ENCODE peak calls at places on chromosome 20, in ten cellular contexts. One of them, this sample, is unnamed.

GRCh38 chr20:40958598-40958997 is 70.0 kb upstream of the TOP1 start:
- DNase-seq in activated B cell treated with CpG ODN at 0.5 μM for 24 hours: no peak
- DNase-seq in CD4-positive, alpha-beta T cell: no peak
- DNase-seq in AG08396: no peak
- DNase-seq in fibroblast of villous mesenchyme: no peak
- DNase-seq in RPMI7951: no peak
- DNase-seq in activated CD8-positive, alpha-beta T cell treated with anti-CD3 and anti-CD28 coated beads, Interleukin-2, amount 10 ng/mL, durations not matched to agents 7 days and 5 days: peak
- DNase-seq in neural progenitor cell: no peak
- DNase-seq in stimulated activated CD4-positive, alpha-beta T cell treated with anti-CD3 and anti-CD28 coated beads, Interleukin-15, amount 100 ng/mL, for 1 hour: no peak
- DNase-seq in HCEC 1CT: no peak
- DNase-seq in this sample: no peak

GRCh38 chr20:41386502-41387427 is 20.1 kb upstream of the EMILIN3 start:
- DNase-seq in activated B cell treated with CpG ODN at 0.5 μM for 24 hours: no peak
- DNase-seq in CD4-positive, alpha-beta T cell: no peak
- DNase-seq in AG08396: no peak
- DNase-seq in fibroblast of villous mesenchyme: peak
- DNase-seq in RPMI7951: peak
- DNase-seq in activated CD8-positive, alpha-beta T cell treated with anti-CD3 and anti-CD28 coated beads, Interleukin-2, amount 10 ng/mL, durations not matched to agents 7 days and 5 days: no peak
- DNase-seq in neural progenitor cell: no peak
- DNase-seq in stimulated activated CD4-positive, alpha-beta T cell treated with anti-CD3 and anti-CD28 coated beads, Interleukin-15, amount 100 ng/mL, for 1 hour: no peak
- DNase-seq in HCEC 1CT: no peak
- DNase-seq in this sample: no peak

GRCh38 chr20:4086771-4087677 is 71.7 kb upstream of the RNF24 start:
- DNase-seq in activated B cell treated with CpG ODN at 0.5 μM for 24 hours: no peak
- DNase-seq in CD4-positive, alpha-beta T cell: no peak
- DNase-seq in AG08396: no peak
- DNase-seq in fibroblast of villous mesenchyme: no peak
- DNase-seq in RPMI7951: no peak
- DNase-seq in activated CD8-positive, alpha-beta T cell treated with anti-CD3 and anti-CD28 coated beads, Interleukin-2, amount 10 ng/mL, durations not matched to agents 7 days and 5 days: no peak
- DNase-seq in neural progenitor cell: no peak
- DNase-seq in stimulated activated CD4-positive, alpha-beta T cell treated with anti-CD3 and anti-CD28 coated beads, Interleukin-15, amount 100 ng/mL, for 1 hour: no peak
- DNase-seq in HCEC 1CT: no peak
- DNase-seq in this sample: no peak

GRCh38 chr20:53748821-53749402 is 155.3 kb upstream of the ZNF217 start:
- DNase-seq in activated B cell treated with CpG ODN at 0.5 μM for 24 hours: no peak
- DNase-seq in CD4-positive, alpha-beta T cell: no peak
- DNase-seq in AG08396: no peak
- DNase-seq in fibroblast of villous mesenchyme: peak
- DNase-seq in RPMI7951: peak
- DNase-seq in activated CD8-positive, alpha-beta T cell treated with anti-CD3 and anti-CD28 coated beads, Interleukin-2, amount 10 ng/mL, durations not matched to agents 7 days and 5 days: peak
- DNase-seq in neural progenitor cell: no peak
- DNase-seq in stimulated activated CD4-positive, alpha-beta T cell treated with anti-CD3 and anti-CD28 coated beads, Interleukin-15, amount 100 ng/mL, for 1 hour: no peak
- DNase-seq in HCEC 1CT: peak
- DNase-seq in this sample: peak

GRCh38 chr20:17421493-17421892 is 109.7 kb downstream of the BFSP1 start:
- DNase-seq in activated B cell treated with CpG ODN at 0.5 μM for 24 hours: no peak
- DNase-seq in CD4-positive, alpha-beta T cell: no peak
- DNase-seq in AG08396: no peak
- DNase-seq in fibroblast of villous mesenchyme: no peak
- DNase-seq in RPMI7951: peak
- DNase-seq in activated CD8-positive, alpha-beta T cell treated with anti-CD3 and anti-CD28 coated beads, Interleukin-2, amount 10 ng/mL, durations not matched to agents 7 days and 5 days: no peak
- DNase-seq in neural progenitor cell: no peak
- DNase-seq in stimulated activated CD4-positive, alpha-beta T cell treated with anti-CD3 and anti-CD28 coated beads, Interleukin-15, amount 100 ng/mL, for 1 hour: no peak
- DNase-seq in HCEC 1CT: no peak
- DNase-seq in this sample: no peak

GRCh38 chr20:63483834-63484233 is 11.4 kb upstream of the KCNQ2 start:
- DNase-seq in activated B cell treated with CpG ODN at 0.5 μM for 24 hours: no peak
- DNase-seq in CD4-positive, alpha-beta T cell: no peak
- DNase-seq in AG08396: no peak
- DNase-seq in fibroblast of villous mesenchyme: no peak
- DNase-seq in RPMI7951: no peak
- DNase-seq in activated CD8-positive, alpha-beta T cell treated with anti-CD3 and anti-CD28 coated beads, Interleukin-2, amount 10 ng/mL, durations not matched to agents 7 days and 5 days: no peak
- DNase-seq in neural progenitor cell: peak
- DNase-seq in stimulated activated CD4-positive, alpha-beta T cell treated with anti-CD3 and anti-CD28 coated beads, Interleukin-15, amount 100 ng/mL, for 1 hour: no peak
- DNase-seq in HCEC 1CT: no peak
- DNase-seq in this sample: no peak

GRCh38 chr20:1894471-1894950 is 696 bp upstream of the SIRPA start:
- DNase-seq in activated B cell treated with CpG ODN at 0.5 μM for 24 hours: peak
- DNase-seq in CD4-positive, alpha-beta T cell: no peak
- DNase-seq in AG08396: peak
- DNase-seq in fibroblast of villous mesenchyme: peak
- DNase-seq in RPMI7951: peak
- DNase-seq in activated CD8-positive, alpha-beta T cell treated with anti-CD3 and anti-CD28 coated beads, Interleukin-2, amount 10 ng/mL, durations not matched to agents 7 days and 5 days: no peak
- DNase-seq in neural progenitor cell: peak
- DNase-seq in stimulated activated CD4-positive, alpha-beta T cell treated with anti-CD3 and anti-CD28 coated beads, Interleukin-15, amount 100 ng/mL, for 1 hour: no peak
- DNase-seq in HCEC 1CT: peak
- DNase-seq in this sample: no peak

GRCh38 chr20:50467618-50468373 is 42.4 kb upstream of the PTPN1 start:
- DNase-seq in activated B cell treated with CpG ODN at 0.5 μM for 24 hours: no peak
- DNase-seq in CD4-positive, alpha-beta T cell: no peak
- DNase-seq in AG08396: peak
- DNase-seq in fibroblast of villous mesenchyme: peak
- DNase-seq in RPMI7951: peak
- DNase-seq in activated CD8-positive, alpha-beta T cell treated with anti-CD3 and anti-CD28 coated beads, Interleukin-2, amount 10 ng/mL, durations not matched to agents 7 days and 5 days: peak
- DNase-seq in neural progenitor cell: peak
- DNase-seq in stimulated activated CD4-positive, alpha-beta T cell treated with anti-CD3 and anti-CD28 coated beads, Interleukin-15, amount 100 ng/mL, for 1 hour: no peak
- DNase-seq in HCEC 1CT: peak
- DNase-seq in this sample: peak

GRCh38 chr20:22070546-22070945 is 365.1 kb downstream of the PAX1 start:
- DNase-seq in activated B cell treated with CpG ODN at 0.5 μM for 24 hours: no peak
- DNase-seq in CD4-positive, alpha-beta T cell: no peak
- DNase-seq in AG08396: no peak
- DNase-seq in fibroblast of villous mesenchyme: no peak
- DNase-seq in RPMI7951: no peak
- DNase-seq in activated CD8-positive, alpha-beta T cell treated with anti-CD3 and anti-CD28 coated beads, Interleukin-2, amount 10 ng/mL, durations not matched to agents 7 days and 5 days: no peak
- DNase-seq in neural progenitor cell: no peak
- DNase-seq in stimulated activated CD4-positive, alpha-beta T cell treated with anti-CD3 and anti-CD28 coated beads, Interleukin-15, amount 100 ng/mL, for 1 hour: no peak
- DNase-seq in HCEC 1CT: no peak
- DNase-seq in this sample: no peak

GRCh38 chr20:5513975-5514516 is 197.3 kb upstream of the PROKR2 start:
- DNase-seq in activated B cell treated with CpG ODN at 0.5 μM for 24 hours: no peak
- DNase-seq in CD4-positive, alpha-beta T cell: no peak
- DNase-seq in AG08396: peak
- DNase-seq in fibroblast of villous mesenchyme: peak
- DNase-seq in RPMI7951: peak
- DNase-seq in activated CD8-positive, alpha-beta T cell treated with anti-CD3 and anti-CD28 coated beads, Interleukin-2, amount 10 ng/mL, durations not matched to agents 7 days and 5 days: no peak
- DNase-seq in neural progenitor cell: no peak
- DNase-seq in stimulated activated CD4-positive, alpha-beta T cell treated with anti-CD3 and anti-CD28 coated beads, Interleukin-15, amount 100 ng/mL, for 1 hour: no peak
- DNase-seq in HCEC 1CT: peak
- DNase-seq in this sample: no peak

GRCh38 chr20:61684583-61685235 is 381.0 kb downstream of the TAF4 start:
- DNase-seq in activated B cell treated with CpG ODN at 0.5 μM for 24 hours: no peak
- DNase-seq in CD4-positive, alpha-beta T cell: no peak
- DNase-seq in AG08396: no peak
- DNase-seq in fibroblast of villous mesenchyme: no peak
- DNase-seq in RPMI7951: no peak
- DNase-seq in activated CD8-positive, alpha-beta T cell treated with anti-CD3 and anti-CD28 coated beads, Interleukin-2, amount 10 ng/mL, durations not matched to agents 7 days and 5 days: no peak
- DNase-seq in neural progenitor cell: no peak
- DNase-seq in stimulated activated CD4-positive, alpha-beta T cell treated with anti-CD3 and anti-CD28 coated beads, Interleukin-15, amount 100 ng/mL, for 1 hour: no peak
- DNase-seq in HCEC 1CT: no peak
- DNase-seq in this sample: peak

GRCh38 chr20:62823688-62824475 is 7.0 kb downstream of the COL9A3 start:
- DNase-seq in activated B cell treated with CpG ODN at 0.5 μM for 24 hours: no peak
- DNase-seq in CD4-positive, alpha-beta T cell: no peak
- DNase-seq in AG08396: no peak
- DNase-seq in fibroblast of villous mesenchyme: no peak
- DNase-seq in RPMI7951: no peak
- DNase-seq in activated CD8-positive, alpha-beta T cell treated with anti-CD3 and anti-CD28 coated beads, Interleukin-2, amount 10 ng/mL, durations not matched to agents 7 days and 5 days: no peak
- DNase-seq in neural progenitor cell: peak
- DNase-seq in stimulated activated CD4-positive, alpha-beta T cell treated with anti-CD3 and anti-CD28 coated beads, Interleukin-15, amount 100 ng/mL, for 1 hour: no peak
- DNase-seq in HCEC 1CT: no peak
- DNase-seq in this sample: no peak

GRCh38 chr20:40323411-40323810 is 365.6 kb downstream of the MAFB start:
- DNase-seq in activated B cell treated with CpG ODN at 0.5 μM for 24 hours: no peak
- DNase-seq in CD4-positive, alpha-beta T cell: no peak
- DNase-seq in AG08396: no peak
- DNase-seq in fibroblast of villous mesenchyme: no peak
- DNase-seq in RPMI7951: peak
- DNase-seq in activated CD8-positive, alpha-beta T cell treated with anti-CD3 and anti-CD28 coated beads, Interleukin-2, amount 10 ng/mL, durations not matched to agents 7 days and 5 days: no peak
- DNase-seq in neural progenitor cell: no peak
- DNase-seq in stimulated activated CD4-positive, alpha-beta T cell treated with anti-CD3 and anti-CD28 coated beads, Interleukin-15, amount 100 ng/mL, for 1 hour: no peak
- DNase-seq in HCEC 1CT: no peak
- DNase-seq in this sample: no peak

GRCh38 chr20:61948586-61949362 is 116.9 kb downstream of the TAF4 start:
- DNase-seq in activated B cell treated with CpG ODN at 0.5 μM for 24 hours: no peak
- DNase-seq in CD4-positive, alpha-beta T cell: no peak
- DNase-seq in AG08396: no peak
- DNase-seq in fibroblast of villous mesenchyme: no peak
- DNase-seq in RPMI7951: no peak
- DNase-seq in activated CD8-positive, alpha-beta T cell treated with anti-CD3 and anti-CD28 coated beads, Interleukin-2, amount 10 ng/mL, durations not matched to agents 7 days and 5 days: no peak
- DNase-seq in neural progenitor cell: no peak
- DNase-seq in stimulated activated CD4-positive, alpha-beta T cell treated with anti-CD3 and anti-CD28 coated beads, Interleukin-15, amount 100 ng/mL, for 1 hour: no peak
- DNase-seq in HCEC 1CT: no peak
- DNase-seq in this sample: no peak

GRCh38 chr20:45779011-45779915 is 12.4 kb downstream of the WFDC3 start:
- DNase-seq in activated B cell treated with CpG ODN at 0.5 μM for 24 hours: no peak
- DNase-seq in CD4-positive, alpha-beta T cell: no peak
- DNase-seq in AG08396: peak
- DNase-seq in fibroblast of villous mesenchyme: peak
- DNase-seq in RPMI7951: peak
- DNase-seq in activated CD8-positive, alpha-beta T cell treated with anti-CD3 and anti-CD28 coated beads, Interleukin-2, amount 10 ng/mL, durations not matched to agents 7 days and 5 days: no peak
- DNase-seq in neural progenitor cell: no peak
- DNase-seq in stimulated activated CD4-positive, alpha-beta T cell treated with anti-CD3 and anti-CD28 coated beads, Interleukin-15, amount 100 ng/mL, for 1 hour: no peak
- DNase-seq in HCEC 1CT: peak
- DNase-seq in this sample: no peak

GRCh38 chr20:24721891-24722530 is 227.1 kb upstream of the CST7 start:
- DNase-seq in activated B cell treated with CpG ODN at 0.5 μM for 24 hours: no peak
- DNase-seq in CD4-positive, alpha-beta T cell: no peak
- DNase-seq in AG08396: no peak
- DNase-seq in fibroblast of villous mesenchyme: no peak
- DNase-seq in RPMI7951: peak
- DNase-seq in activated CD8-positive, alpha-beta T cell treated with anti-CD3 and anti-CD28 coated beads, Interleukin-2, amount 10 ng/mL, durations not matched to agents 7 days and 5 days: no peak
- DNase-seq in neural progenitor cell: no peak
- DNase-seq in stimulated activated CD4-positive, alpha-beta T cell treated with anti-CD3 and anti-CD28 coated beads, Interleukin-15, amount 100 ng/mL, for 1 hour: no peak
- DNase-seq in HCEC 1CT: no peak
- DNase-seq in this sample: no peak

GRCh38 chr20:63551068-63551467 is 2.9 kb upstream of the FNDC11 start:
- DNase-seq in activated B cell treated with CpG ODN at 0.5 μM for 24 hours: no peak
- DNase-seq in CD4-positive, alpha-beta T cell: no peak
- DNase-seq in AG08396: no peak
- DNase-seq in fibroblast of villous mesenchyme: no peak
- DNase-seq in RPMI7951: no peak
- DNase-seq in activated CD8-positive, alpha-beta T cell treated with anti-CD3 and anti-CD28 coated beads, Interleukin-2, amount 10 ng/mL, durations not matched to agents 7 days and 5 days: no peak
- DNase-seq in neural progenitor cell: no peak
- DNase-seq in stimulated activated CD4-positive, alpha-beta T cell treated with anti-CD3 and anti-CD28 coated beads, Interleukin-15, amount 100 ng/mL, for 1 hour: no peak
- DNase-seq in HCEC 1CT: no peak
- DNase-seq in this sample: no peak

GRCh38 chr20:49395659-49396058 is 86.8 kb downstream of the KCNB1 start:
- DNase-seq in activated B cell treated with CpG ODN at 0.5 μM for 24 hours: no peak
- DNase-seq in CD4-positive, alpha-beta T cell: no peak
- DNase-seq in AG08396: no peak
- DNase-seq in fibroblast of villous mesenchyme: no peak
- DNase-seq in RPMI7951: no peak
- DNase-seq in activated CD8-positive, alpha-beta T cell treated with anti-CD3 and anti-CD28 coated beads, Interleukin-2, amount 10 ng/mL, durations not matched to agents 7 days and 5 days: no peak
- DNase-seq in neural progenitor cell: no peak
- DNase-seq in stimulated activated CD4-positive, alpha-beta T cell treated with anti-CD3 and anti-CD28 coated beads, Interleukin-15, amount 100 ng/mL, for 1 hour: no peak
- DNase-seq in HCEC 1CT: no peak
- DNase-seq in this sample: no peak

GRCh38 chr20:63664861-63665594 is 6.9 kb downstream of the RTEL1 start:
- DNase-seq in activated B cell treated with CpG ODN at 0.5 μM for 24 hours: no peak
- DNase-seq in CD4-positive, alpha-beta T cell: no peak
- DNase-seq in AG08396: peak
- DNase-seq in fibroblast of villous mesenchyme: peak
- DNase-seq in RPMI7951: no peak
- DNase-seq in activated CD8-positive, alpha-beta T cell treated with anti-CD3 and anti-CD28 coated beads, Interleukin-2, amount 10 ng/mL, durations not matched to agents 7 days and 5 days: no peak
- DNase-seq in neural progenitor cell: peak
- DNase-seq in stimulated activated CD4-positive, alpha-beta T cell treated with anti-CD3 and anti-CD28 coated beads, Interleukin-15, amount 100 ng/mL, for 1 hour: no peak
- DNase-seq in HCEC 1CT: no peak
- DNase-seq in this sample: no peak

GRCh38 chr20:41664584-41664983 is 46.4 kb upstream of the CHD6 start:
- DNase-seq in activated B cell treated with CpG ODN at 0.5 μM for 24 hours: no peak
- DNase-seq in CD4-positive, alpha-beta T cell: no peak
- DNase-seq in AG08396: peak
- DNase-seq in fibroblast of villous mesenchyme: peak
- DNase-seq in RPMI7951: peak
- DNase-seq in activated CD8-positive, alpha-beta T cell treated with anti-CD3 and anti-CD28 coated beads, Interleukin-2, amount 10 ng/mL, durations not matched to agents 7 days and 5 days: no peak
- DNase-seq in neural progenitor cell: peak
- DNase-seq in stimulated activated CD4-positive, alpha-beta T cell treated with anti-CD3 and anti-CD28 coated beads, Interleukin-15, amount 100 ng/mL, for 1 hour: no peak
- DNase-seq in HCEC 1CT: peak
- DNase-seq in this sample: peak

GRCh38 chr20:48759631-48760245 is 68.1 kb downstream of the PREX1 start:
- DNase-seq in activated B cell treated with CpG ODN at 0.5 μM for 24 hours: no peak
- DNase-seq in CD4-positive, alpha-beta T cell: no peak
- DNase-seq in AG08396: no peak
- DNase-seq in fibroblast of villous mesenchyme: no peak
- DNase-seq in RPMI7951: no peak
- DNase-seq in activated CD8-positive, alpha-beta T cell treated with anti-CD3 and anti-CD28 coated beads, Interleukin-2, amount 10 ng/mL, durations not matched to agents 7 days and 5 days: no peak
- DNase-seq in neural progenitor cell: no peak
- DNase-seq in stimulated activated CD4-positive, alpha-beta T cell treated with anti-CD3 and anti-CD28 coated beads, Interleukin-15, amount 100 ng/mL, for 1 hour: no peak
- DNase-seq in HCEC 1CT: no peak
- DNase-seq in this sample: no peak

GRCh38 chr20:2558581-2559301 is 22.4 kb downstream of the TMC2 start:
- DNase-seq in activated B cell treated with CpG ODN at 0.5 μM for 24 hours: no peak
- DNase-seq in CD4-positive, alpha-beta T cell: no peak
- DNase-seq in AG08396: peak
- DNase-seq in fibroblast of villous mesenchyme: no peak
- DNase-seq in RPMI7951: peak
- DNase-seq in activated CD8-positive, alpha-beta T cell treated with anti-CD3 and anti-CD28 coated beads, Interleukin-2, amount 10 ng/mL, durations not matched to agents 7 days and 5 days: no peak
- DNase-seq in neural progenitor cell: peak
- DNase-seq in stimulated activated CD4-positive, alpha-beta T cell treated with anti-CD3 and anti-CD28 coated beads, Interleukin-15, amount 100 ng/mL, for 1 hour: no peak
- DNase-seq in HCEC 1CT: no peak
- DNase-seq in this sample: no peak

GRCh38 chr20:61046721-61047351 is 205.2 kb upstream of the CDH4 start:
- DNase-seq in activated B cell treated with CpG ODN at 0.5 μM for 24 hours: no peak
- DNase-seq in CD4-positive, alpha-beta T cell: no peak
- DNase-seq in AG08396: no peak
- DNase-seq in fibroblast of villous mesenchyme: no peak
- DNase-seq in RPMI7951: no peak
- DNase-seq in activated CD8-positive, alpha-beta T cell treated with anti-CD3 and anti-CD28 coated beads, Interleukin-2, amount 10 ng/mL, durations not matched to agents 7 days and 5 days: no peak
- DNase-seq in neural progenitor cell: no peak
- DNase-seq in stimulated activated CD4-positive, alpha-beta T cell treated with anti-CD3 and anti-CD28 coated beads, Interleukin-15, amount 100 ng/mL, for 1 hour: no peak
- DNase-seq in HCEC 1CT: no peak
- DNase-seq in this sample: no peak

GRCh38 chr20:40996326-40996725 is 32.3 kb upstream of the TOP1 start:
- DNase-seq in activated B cell treated with CpG ODN at 0.5 μM for 24 hours: no peak
- DNase-seq in CD4-positive, alpha-beta T cell: no peak
- DNase-seq in AG08396: no peak
- DNase-seq in fibroblast of villous mesenchyme: no peak
- DNase-seq in RPMI7951: no peak
- DNase-seq in activated CD8-positive, alpha-beta T cell treated with anti-CD3 and anti-CD28 coated beads, Interleukin-2, amount 10 ng/mL, durations not matched to agents 7 days and 5 days: no peak
- DNase-seq in neural progenitor cell: no peak
- DNase-seq in stimulated activated CD4-positive, alpha-beta T cell treated with anti-CD3 and anti-CD28 coated beads, Interleukin-15, amount 100 ng/mL, for 1 hour: no peak
- DNase-seq in HCEC 1CT: no peak
- DNase-seq in this sample: no peak

GRCh38 chr20:8557711-8558110 is 425.6 kb downstream of the PLCB1 start:
- DNase-seq in activated B cell treated with CpG ODN at 0.5 μM for 24 hours: no peak
- DNase-seq in CD4-positive, alpha-beta T cell: no peak
- DNase-seq in AG08396: no peak
- DNase-seq in fibroblast of villous mesenchyme: peak
- DNase-seq in RPMI7951: no peak
- DNase-seq in activated CD8-positive, alpha-beta T cell treated with anti-CD3 and anti-CD28 coated beads, Interleukin-2, amount 10 ng/mL, durations not matched to agents 7 days and 5 days: no peak
- DNase-seq in neural progenitor cell: no peak
- DNase-seq in stimulated activated CD4-positive, alpha-beta T cell treated with anti-CD3 and anti-CD28 coated beads, Interleukin-15, amount 100 ng/mL, for 1 hour: no peak
- DNase-seq in HCEC 1CT: peak
- DNase-seq in this sample: no peak

GRCh38 chr20:1336699-1337387 is 7.9 kb upstream of the SDCBP2 start:
- DNase-seq in activated B cell treated with CpG ODN at 0.5 μM for 24 hours: peak
- DNase-seq in CD4-positive, alpha-beta T cell: no peak
- DNase-seq in AG08396: no peak
- DNase-seq in fibroblast of villous mesenchyme: no peak
- DNase-seq in RPMI7951: no peak
- DNase-seq in activated CD8-positive, alpha-beta T cell treated with anti-CD3 and anti-CD28 coated beads, Interleukin-2, amount 10 ng/mL, durations not matched to agents 7 days and 5 days: peak
- DNase-seq in neural progenitor cell: no peak
- DNase-seq in stimulated activated CD4-positive, alpha-beta T cell treated with anti-CD3 and anti-CD28 coated beads, Interleukin-15, amount 100 ng/mL, for 1 hour: no peak
- DNase-seq in HCEC 1CT: peak
- DNase-seq in this sample: no peak

GRCh38 chr20:49910340-49910706 is 5.0 kb downstream of the SPATA2 start:
- DNase-seq in activated B cell treated with CpG ODN at 0.5 μM for 24 hours: no peak
- DNase-seq in CD4-positive, alpha-beta T cell: no peak
- DNase-seq in AG08396: no peak
- DNase-seq in fibroblast of villous mesenchyme: no peak
- DNase-seq in RPMI7951: no peak
- DNase-seq in activated CD8-positive, alpha-beta T cell treated with anti-CD3 and anti-CD28 coated beads, Interleukin-2, amount 10 ng/mL, durations not matched to agents 7 days and 5 days: no peak
- DNase-seq in neural progenitor cell: no peak
- DNase-seq in stimulated activated CD4-positive, alpha-beta T cell treated with anti-CD3 and anti-CD28 coated beads, Interleukin-15, amount 100 ng/mL, for 1 hour: no peak
- DNase-seq in HCEC 1CT: no peak
- DNase-seq in this sample: no peak

GRCh38 chr20:17622851-17623508 is 53.1 kb downstream of the DSTN start:
- DNase-seq in activated B cell treated with CpG ODN at 0.5 μM for 24 hours: peak
- DNase-seq in CD4-positive, alpha-beta T cell: no peak
- DNase-seq in AG08396: no peak
- DNase-seq in fibroblast of villous mesenchyme: no peak
- DNase-seq in RPMI7951: no peak
- DNase-seq in activated CD8-positive, alpha-beta T cell treated with anti-CD3 and anti-CD28 coated beads, Interleukin-2, amount 10 ng/mL, durations not matched to agents 7 days and 5 days: no peak
- DNase-seq in neural progenitor cell: no peak
- DNase-seq in stimulated activated CD4-positive, alpha-beta T cell treated with anti-CD3 and anti-CD28 coated beads, Interleukin-15, amount 100 ng/mL, for 1 hour: no peak
- DNase-seq in HCEC 1CT: no peak
- DNase-seq in this sample: no peak